ENCODE peak calls at places on chromosomes 4 and X, in seven cellular contexts. J, E, L, R, T, G and C are unnamed samples.

GRCh38 chrX:42524374-42524773 is 253.6 kb downstream of the PPP1R2C start:
- DNase-seq in L (no peak), G (peak), E (no peak), J (no peak), R (no peak), T (no peak), C (no peak)

GRCh38 chr4:82423245-82424054 is 6.8 kb downstream of the HNRNPDL start:
- DNase-seq in E (no peak), R (peak), T (no peak), L (no peak), G (peak), J (no peak), C (no peak)

GRCh38 chrX:139360356-139360755 is 170.2 kb upstream of the F9 start:
- DNase-seq in G (no peak), E (no peak), J (no peak), T (no peak), R (no peak), L (no peak), C (no peak)

GRCh38 chrX:10175317-10175871 is 18.6 kb downstream of the CLCN4 start:
- DNase-seq in T (no peak), E (no peak), J (no peak), G (peak), L (peak), R (no peak), C (peak)

GRCh38 chrX:129525162-129525561 is 1.9 kb upstream of the SMARCA1 start:
- DNase-seq in J (no peak), R (no peak), L (no peak), G (no peak), T (no peak), E (no peak), C (no peak)

GRCh38 chrX:150517303-150517896 is 51.0 kb upstream of the MTM1 start:
- DNase-seq in L (no peak), J (no peak), T (no peak), R (no peak), E (no peak), G (no peak), C (no peak)

GRCh38 chrX:104565791-104566687 is at the start of gene IL1RAPL2:
- DNase-seq in T (peak), R (peak), L (no peak), J (peak), E (no peak), G (peak), C (peak)

GRCh38 chr4:119861731-119862130 is 204.9 kb downstream of the MAD2L1 start:
- DNase-seq in G (no peak), L (no peak), E (no peak), R (no peak), J (no peak), T (no peak), C (no peak)

GRCh38 chr4:126405369-126405982 is 1090.7 kb downstream of the FAT4 start:
- DNase-seq in R (no peak), T (no peak), E (no peak), J (no peak), L (no peak), G (no peak), C (peak)

GRCh38 chrX:47214435-47215077 is 3.9 kb upstream of the CDK16 start:
- DNase-seq in L (no peak), E (no peak), G (no peak), J (no peak), R (no peak), T (no peak), C (no peak)

GRCh38 chr4:138178566-138178965 is 63.6 kb downstream of the SLC7A11 start:
- DNase-seq in T (no peak), J (no peak), R (peak), L (no peak), G (peak), E (no peak), C (no peak)

GRCh38 chr4:103197765-103198110 is 405 bp downstream of the CENPE start:
- DNase-seq in L (no peak), G (no peak), E (peak), R (no peak), T (no peak), J (no peak), C (no peak)

GRCh38 chr4:110516106-110516922 is 40.4 kb downstream of the ENPEP start:
- DNase-seq in L (peak), J (peak), R (peak), T (peak), E (peak), G (peak), C (peak)

GRCh38 chr4:185317880-185318279 is 77.8 kb downstream of the LRP2BP start:
- DNase-seq in J (no peak), R (no peak), L (no peak), E (no peak), T (no peak), G (no peak), C (no peak)

GRCh38 chr4:74414149-74414809 is 30.7 kb upstream of the AREG start:
- DNase-seq in G (no peak), J (no peak), T (no peak), E (no peak), R (no peak), L (no peak), C (no peak)

GRCh38 chr4:30768278-30768677 is 48.1 kb downstream of the PCDH7 start:
- DNase-seq in G (no peak), E (no peak), T (no peak), L (no peak), J (no peak), R (no peak), C (no peak)

GRCh38 chrX:123357941-123358340 is 173.9 kb downstream of the GRIA3 start:
- DNase-seq in R (no peak), L (no peak), G (no peak), T (no peak), J (no peak), E (no peak), C (no peak)

GRCh38 chrX:40154853-40155616 is 57.3 kb upstream of the BCOR start:
- DNase-seq in J (peak), R (no peak), T (no peak), E (no peak), G (peak), L (peak), C (peak)

GRCh38 chr4:8353912-8354453 is 84.4 kb downstream of the HTRA3 start:
- DNase-seq in J (no peak), R (no peak), T (no peak), G (no peak), E (no peak), L (no peak), C (no peak)

GRCh38 chr4:109559983-109560686 is at the start of gene MCUB:
- DNase-seq in E (peak), L (peak), R (peak), G (peak), T (peak), J (peak), C (peak)